ENCODE peak calls at places on chromosomes 12 and 14, in five cellular contexts. Q is endothelial cell of umbilical vein, R is mesenchymal stem cell, A is hepatocyte, T is dorsolateral prefrontal cortex. B is an unnamed sample.

GRCh38 chr12:42477931-42478330 is 111.6 kb downstream of the PRICKLE1 start:
- DNase-seq in Q (no peak), R (peak), T (no peak), A (no peak), B (no peak)

GRCh38 chr14:104445086-104445485 is 134.5 kb upstream of the C14orf180 start:
- DNase-seq in A (no peak), Q (no peak), T (no peak), R (no peak), B (no peak)

GRCh38 chr12:124684971-124685688 is 117.7 kb upstream of the NCOR2 start:
- DNase-seq in T (no peak), R (peak), Q (no peak), A (no peak), B (no peak)

GRCh38 chr12:108140501-108140900 is 11.4 kb downstream of the WSCD2 start:
- DNase-seq in R (no peak), T (no peak), A (no peak), Q (no peak), B (no peak)

GRCh38 chr12:123131291-123131831 is 19.5 kb downstream of the PITPNM2 start:
- DNase-seq in Q (no peak), A (no peak), T (no peak), R (peak), B (no peak)

GRCh38 chr12:105698047-105698446 is 367.6 kb downstream of the C12orf75 start:
- DNase-seq in R (peak), A (no peak), T (no peak), Q (no peak), B (no peak)

GRCh38 chr14:94601961-94602391 is 10.2 kb upstream of the SERPINA3 start:
- DNase-seq in T (peak), A (peak), R (peak), Q (peak), B (peak)

GRCh38 chr12:101967506-101967905 is 90.1 kb downstream of the DRAM1 start:
- DNase-seq in R (no peak), A (no peak), T (no peak), Q (no peak), B (no peak)

GRCh38 chr14:55450124-55450523 is 9.7 kb upstream of the TBPL2 start:
- DNase-seq in Q (no peak), R (no peak), T (no peak), A (no peak), B (no peak)

GRCh38 chr12:29807125-29807524 is 23.4 kb upstream of the TMTC1 start:
- DNase-seq in R (peak), Q (no peak), T (no peak), A (no peak), B (no peak)

GRCh38 chr14:55427439-55427838 is 13.0 kb downstream of the TBPL2 start:
- DNase-seq in A (peak), R (no peak), Q (no peak), T (no peak), B (peak)

GRCh38 chr14:89537911-89538310 is 120.9 kb upstream of the FOXN3 start:
- DNase-seq in T (no peak), Q (no peak), R (no peak), A (no peak), B (no peak)

GRCh38 chr12:65525501-65526141 is 247.1 kb downstream of the MSRB3 start:
- DNase-seq in Q (no peak), A (no peak), T (no peak), R (peak), B (no peak)

GRCh38 chr12:76614364-76614763 is 54.8 kb upstream of the OSBPL8 start:
- DNase-seq in Q (no peak), T (no peak), R (no peak), A (no peak), B (no peak)

GRCh38 chr14:85811340-85811739 is 281.4 kb downstream of the FLRT2 start:
- DNase-seq in R (no peak), Q (no peak), A (peak), T (no peak), B (no peak)

GRCh38 chr12:103519632-103520031 is 23.9 kb upstream of the C12orf42 start:
- DNase-seq in Q (no peak), R (no peak), A (no peak), T (no peak), B (no peak)

DNA sequence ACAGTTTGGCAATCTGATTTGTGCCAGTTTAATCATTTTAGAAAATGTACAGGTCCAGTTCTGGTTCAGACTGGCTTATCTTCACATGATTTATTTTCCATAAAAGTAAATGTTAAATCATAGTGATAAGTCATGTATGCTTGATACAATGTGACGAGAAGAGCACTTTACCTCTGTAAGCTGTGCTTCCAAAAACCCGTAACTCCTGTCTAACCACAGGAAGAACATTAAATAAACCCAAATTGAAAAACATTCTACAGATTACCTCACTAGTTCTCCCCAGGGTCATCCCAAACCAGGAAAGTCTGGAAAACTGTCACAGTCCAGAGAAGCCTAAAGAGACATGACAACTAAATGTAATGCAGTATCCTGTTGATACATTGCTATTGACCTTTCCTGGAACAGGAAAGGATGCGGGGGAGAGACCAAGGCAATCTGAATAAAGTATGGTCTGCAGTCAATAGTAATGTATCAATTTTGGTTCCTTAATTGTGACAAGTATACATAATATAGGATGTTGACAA is 32.5 kb upstream of the DUSP6 start:
- DNase-seq in A (no peak), T (no peak), R (no peak), Q (no peak), B (no peak)
- H3K27ac ChIP-seq in A (peak), T (peak), R (peak), Q (no peak), B (peak)

DNA sequence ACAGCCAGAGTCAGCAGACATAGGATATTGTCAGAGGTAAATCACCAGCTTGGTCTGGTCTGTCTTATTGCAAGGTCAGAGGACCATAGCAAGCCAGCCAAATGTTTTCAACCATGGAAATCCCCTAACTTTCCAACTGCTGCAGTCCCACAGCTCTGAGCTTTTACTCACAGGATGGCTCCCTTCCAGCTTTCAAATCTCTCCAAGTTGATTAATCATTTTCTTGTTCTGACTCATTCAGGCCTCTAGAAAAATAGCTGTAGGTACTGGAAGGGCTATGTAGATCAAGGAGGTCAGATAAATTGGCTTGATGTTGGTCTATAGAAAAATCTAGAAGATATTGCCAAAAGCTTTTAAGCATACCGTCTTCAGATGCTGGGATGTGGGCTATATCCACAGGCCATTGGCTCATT is 413.1 kb downstream of the RAD51B start:
- DNase-seq in A (peak), R (peak), Q (peak), T (no peak), B (peak)
- H3K27ac ChIP-seq in A (peak), R (peak), Q (peak), T (peak), B (peak)

DNA sequence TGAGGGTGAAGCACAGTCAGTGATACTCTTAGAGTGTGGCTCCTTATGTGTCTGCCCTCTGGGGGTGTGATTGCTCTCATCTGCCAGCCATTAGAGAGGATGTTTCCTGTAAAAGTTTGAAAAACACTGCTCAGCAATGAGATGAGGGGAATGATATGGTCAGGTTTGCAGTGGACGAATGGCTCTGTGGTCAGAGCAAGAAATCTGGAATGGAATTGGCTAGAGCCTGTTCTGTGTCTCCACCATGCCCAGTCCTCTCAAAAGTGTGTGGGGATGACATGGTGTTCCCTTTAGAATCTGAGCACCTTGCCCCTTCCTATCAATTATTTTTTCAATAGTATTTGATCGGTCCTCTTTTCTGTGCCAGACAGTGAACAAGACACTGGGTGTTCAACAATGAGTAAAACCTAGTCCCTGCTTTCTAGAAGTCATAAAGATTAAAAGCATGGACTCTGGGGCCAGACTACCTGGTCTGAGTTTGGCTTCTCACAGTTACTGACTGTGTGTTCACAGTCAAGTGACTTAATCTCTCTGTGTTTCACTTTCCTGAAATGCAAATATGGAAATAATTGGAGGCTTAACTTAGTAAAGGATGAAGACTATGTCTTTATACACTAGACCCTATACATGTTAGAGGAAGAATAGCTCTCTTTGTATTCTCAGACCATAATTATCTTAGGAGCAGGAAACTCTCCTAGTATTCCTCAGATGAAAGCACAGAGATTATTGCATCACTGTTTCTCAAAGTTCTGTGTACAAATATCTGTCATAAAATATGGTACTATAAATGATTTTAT is 1.6 kb downstream of the ACSS3 start:
- DNase-seq in Q (no peak), T (no peak), R (no peak), A (no peak), B (no peak)
- H3K27ac ChIP-seq in Q (no peak), T (peak), R (no peak), A (peak), B (no peak)

DNA sequence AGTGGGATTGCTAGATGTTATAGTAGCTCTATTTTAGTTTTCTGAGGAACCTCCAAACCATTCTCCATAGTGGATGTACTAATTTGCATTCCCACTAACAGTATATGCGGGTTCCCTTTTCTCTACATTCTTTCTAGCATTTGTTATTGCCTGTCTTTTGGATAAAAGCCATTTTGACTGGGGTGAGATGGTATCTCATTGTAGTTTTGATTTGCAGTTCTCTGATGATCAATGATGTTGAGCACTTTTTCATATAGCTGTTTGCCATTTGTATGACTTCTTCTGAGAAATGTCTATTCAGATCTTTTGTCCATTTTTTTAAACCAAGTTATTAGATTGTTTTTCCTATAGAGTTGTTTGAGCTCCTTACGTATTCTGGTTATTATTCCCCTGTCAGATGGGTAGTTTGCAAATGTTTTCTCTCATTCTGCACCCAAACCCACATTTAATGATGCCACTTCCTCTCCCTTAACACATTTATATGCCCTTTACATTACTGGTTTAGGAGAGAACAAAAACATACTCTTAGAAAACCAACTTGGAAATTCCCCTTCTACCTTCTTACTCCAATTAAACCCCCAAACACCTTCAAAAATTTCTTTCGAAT is 48.2 kb downstream of the NELL2 start:
- DNase-seq in T (no peak), Q (no peak), R (no peak), A (no peak), B (no peak)
- H3K27ac ChIP-seq in T (no peak), Q (no peak), R (no peak), A (no peak), B (no peak)